ENCODE peak calls at places on chromosome 10, in seven cellular contexts. C is body of pancreas, A is osteocyte, T is C1 segment of cervical spinal cord, Y is NCI-H1436, U is small intestine, L is A549. B is an unnamed sample.

GRCh38 chr10:24622781-24623301 is 100.8 kb downstream of the ARHGAP21 start:
- DNase-seq in Y (no peak), A (no peak), L (no peak), U (no peak), T (no peak), C (no peak), B (no peak)

GRCh38 chr10:93152136-93152535 is 78.4 kb downstream of the CYP26A1 start:
- DNase-seq in U (no peak), L (no peak), Y (no peak), A (no peak), C (no peak), T (no peak), B (no peak)

GRCh38 chr10:119268871-119269506 is 61.6 kb downstream of the GRK5 start:
- DNase-seq in A (no peak), U (no peak), Y (no peak), L (no peak), T (no peak), C (no peak), B (no peak)

GRCh38 chr10:44352316-44353127 is 32.4 kb downstream of the CXCL12 start:
- DNase-seq in T (no peak), U (no peak), C (peak; percentile 92), L (no peak), Y (no peak), A (no peak), B (no peak)

GRCh38 chr10:93160829-93161228 is 87.1 kb downstream of the CYP26A1 start:
- DNase-seq in Y (no peak), L (no peak), T (no peak), A (no peak), C (peak; percentile 13), U (no peak), B (no peak)

GRCh38 chr10:32943854-32944661 is 14.0 kb downstream of the ITGB1 start:
- DNase-seq in A (no peak), C (peak; percentile 28), U (peak; percentile 70), Y (no peak), L (peak; percentile 69), T (no peak), B (no peak)

GRCh38 chr10:15426558-15426957 is 55.5 kb upstream of the FAM171A1 start:
- DNase-seq in A (no peak), C (no peak), L (no peak), Y (no peak), T (no peak), U (no peak), B (no peak)

GRCh38 chr10:24706479-24707118 is 17.1 kb downstream of the ARHGAP21 start:
- DNase-seq in A (no peak), T (no peak), C (peak; percentile 31), Y (no peak), L (peak; percentile 86), U (peak; percentile 59), B (no peak)

GRCh38 chr10:69043931-69044531 is 43.9 kb upstream of the SRGN start:
- DNase-seq in T (no peak), C (no peak), L (no peak), Y (no peak), A (no peak), U (peak; percentile 34), B (no peak)

GRCh38 chr10:73413108-73413527 is 740 bp downstream of the ANXA7 start:
- DNase-seq in U (peak; percentile 74), A (no peak), L (peak; percentile 80), C (peak; percentile 63), T (no peak), Y (peak; percentile 17), B (peak; percentile 34)

B was measured in NCI-H526 treated with DMSO at 0.1 percent for 48 hours.